ENCODE peak calls at places on chromosomes 7 and 10, in six cellular contexts. A is CD8-positive, alpha-beta T cell; V is GDM1; R is HuH-7; L is NCI-H774; I is stimulated activated CD4-positive, alpha-beta T cell treated with anti-CD3 and anti-CD28 coated beads, TNF-alpha, amount 100 ng/mL, for 24 hours. W is an unnamed sample.

GRCh38 chr10:26697163-26697921 is at the start of gene PDSS1:
- DNase-seq in I (peak; percentile 67), A (peak; percentile 40), R (peak; percentile 85), V (peak; percentile 65), L (peak; percentile 52), W (peak; percentile 38)

GRCh38 chr7:418636-419280 is 100.9 kb downstream of the PDGFA start:
- DNase-seq in R (no peak), L (no peak), I (no peak), A (no peak), V (no peak), W (no peak)

GRCh38 chr7:33707427-33707826 is 197.9 kb upstream of the BMPER start:
- DNase-seq in R (no peak), A (no peak), L (no peak), I (no peak), V (no peak), W (no peak)

GRCh38 chr10:11773777-11774441 is 31.7 kb downstream of the ECHDC3 start:
- DNase-seq in V (no peak), A (no peak), L (no peak), R (no peak), I (no peak), W (no peak)

GRCh38 chr7:137667633-137668387 is 179.0 kb downstream of the DGKI start:
- DNase-seq in I (no peak), L (no peak), V (no peak), R (no peak), A (no peak), W (no peak)

GRCh38 chr10:49768329-49768728 is 6.2 kb upstream of the OGDHL start:
- DNase-seq in R (no peak), I (no peak), L (no peak), V (no peak), A (no peak), W (no peak)

GRCh38 chr7:132828502-132828901 is 252.2 kb upstream of the PLXNA4 start:
- DNase-seq in L (no peak), R (no peak), A (no peak), I (no peak), V (no peak), W (no peak)

GRCh38 chr7:66877577-66878300 is 43.3 kb upstream of the TMEM248 start:
- DNase-seq in R (no peak), L (no peak), A (no peak), I (no peak), V (no peak), W (no peak)

GRCh38 chr10:90378524-90379076 is 479.2 kb downstream of the HTR7 start:
- DNase-seq in A (no peak), I (no peak), R (no peak), V (no peak), L (no peak), W (no peak)

GRCh38 chr10:6920072-6921019 is 340.3 kb upstream of the PRKCQ start:
- DNase-seq in A (peak; percentile 59), L (peak; percentile 32), V (peak; percentile 85), I (peak; percentile 81), R (peak; percentile 64), W (peak; percentile 68)

GRCh38 chr10:26334932-26335573 is 103.1 kb upstream of the APBB1IP start:
- DNase-seq in R (peak; percentile 40), A (peak; percentile 55), V (peak; percentile 52), I (peak; percentile 40), L (peak; percentile 38), W (peak; percentile 23)

GRCh38 chr7:34057956-34058355 is 152.6 kb downstream of the BMPER start:
- DNase-seq in L (no peak), R (no peak), A (no peak), I (no peak), V (no peak), W (no peak)

GRCh38 chr10:112327678-112328077 is 44.5 kb downstream of the TECTB start:
- DNase-seq in R (no peak), A (no peak), I (no peak), V (no peak), L (no peak), W (no peak)

GRCh38 chr7:116167177-116167576 is 43.2 kb upstream of the TES start:
- DNase-seq in I (no peak), A (no peak), V (no peak), R (no peak), L (no peak), W (no peak)

GRCh38 chr10:112151640-112152039 is 31.9 kb downstream of the GPAM start:
- DNase-seq in A (no peak), V (no peak), R (no peak), L (no peak), I (no peak), W (no peak)

GRCh38 chr7:142854505-142855400 is at the start of gene EPHB6:
- DNase-seq in L (no peak), I (peak; percentile 71), R (peak; percentile 68), A (peak; percentile 27), V (peak; percentile 34), W (peak; percentile 77)

GRCh38 chr7:44633254-44634186 is 27.1 kb downstream of the OGDH start:
- DNase-seq in I (peak; percentile 54), A (no peak), V (no peak), R (no peak), L (no peak), W (peak; percentile 24)

GRCh38 chr7:50205011-50205410 is 99.5 kb upstream of the IKZF1 start:
- DNase-seq in R (no peak), A (no peak), V (no peak), I (no peak), L (no peak), W (no peak)

GRCh38 chr7:84524714-84525694 is 330.4 kb upstream of the SEMA3A start:
- DNase-seq in V (no peak), L (no peak), I (no peak), A (no peak), R (no peak), W (no peak)

GRCh38 chr10:88159127-88159829 is 295.9 kb downstream of the PTEN start:
- DNase-seq in I (no peak), A (no peak), R (no peak), L (no peak), V (no peak), W (no peak)

GRCh38 chr10:59876695-59877094 is 29.7 kb downstream of the CCDC6 start:
- DNase-seq in L (no peak), R (no peak), V (no peak), I (no peak), A (no peak), W (no peak)